ENCODE peak calls at places on chromosomes 5 and 9, in six cellular contexts. R is hepatocyte, L is HCT116, P is GM23338, V is MM.1S, G is neural progenitor cell. E is an unnamed sample.

GRCh38 chr9:134570726-134571325 is 70.8 kb upstream of the COL5A1 start:
- DNase-seq in P (no peak), G (no peak), R (peak), V (no peak), L (no peak), E (no peak)

GRCh38 chr9:109493648-109494047 is 4.5 kb downstream of the PTPN3 start:
- DNase-seq in R (no peak), V (no peak), G (no peak), L (no peak), P (peak), E (no peak)

GRCh38 chr5:76582252-76583162 is 40.7 kb downstream of the F2RL2 start:
- DNase-seq in P (no peak), V (peak), R (peak), L (no peak), G (no peak), E (peak)

GRCh38 chr9:20191239-20191840 is 402.5 kb upstream of the SLC24A2 start:
- DNase-seq in V (no peak), P (no peak), L (no peak), G (no peak), R (peak), E (peak)

GRCh38 chr9:34185778-34186551 is 7.1 kb downstream of the UBAP1 start:
- DNase-seq in L (peak), G (no peak), V (no peak), R (peak), P (no peak), E (peak)

GRCh38 chr5:138179277-138179857 is 455 bp downstream of the KIF20A start:
- DNase-seq in G (peak), R (peak), P (peak), V (peak), L (no peak), E (no peak)

GRCh38 chr9:98708933-98709911 is at the start of gene GABBR2:
- DNase-seq in L (no peak), R (peak), V (no peak), P (peak), G (peak), E (no peak)

GRCh38 chr5:472076-472655 is 29.2 kb downstream of the EXOC3 start:
- DNase-seq in G (no peak), V (no peak), L (no peak), P (no peak), R (peak), E (no peak)

GRCh38 chr5:152532714-152533113 is 127.6 kb upstream of the NMUR2 start:
- DNase-seq in P (peak), L (peak), V (peak), R (peak), G (peak), E (peak)

GRCh38 chr9:20391208-20391607 is 231.1 kb downstream of the MLLT3 start:
- DNase-seq in L (no peak), R (no peak), P (no peak), V (no peak), G (no peak), E (no peak)

GRCh38 chr5:179699640-179700298 is 1.0 kb downstream of the CANX start:
- DNase-seq in G (peak), R (peak), V (peak), P (peak), L (no peak), E (peak)

GRCh38 chr5:10503321-10503720 is 60.5 kb upstream of the ANKRD33B start:
- DNase-seq in R (no peak), G (no peak), V (no peak), L (no peak), P (no peak), E (no peak)

GRCh38 chr5:89213584-89213983 is 330.6 kb upstream of the MEF2C start:
- DNase-seq in P (no peak), G (no peak), V (no peak), L (no peak), R (peak), E (no peak)

GRCh38 chr5:150148408-150148927 is 7.2 kb downstream of the PDGFRB start:
- DNase-seq in G (no peak), P (no peak), V (no peak), L (no peak), R (no peak), E (peak)

GRCh38 chr5:180803181-180804128 is 849 bp upstream of the MGAT1 start:
- DNase-seq in P (peak), V (peak), L (no peak), R (peak), G (peak), E (no peak)

GRCh38 chr5:33180900-33181299 is 259.9 kb upstream of the TARS1 start:
- DNase-seq in V (no peak), R (no peak), L (peak), G (peak), P (peak), E (peak)

GRCh38 chr9:71683598-71684235 is 84.6 kb downstream of the CEMIP2 start:
- DNase-seq in V (no peak), P (peak), L (peak), R (peak), G (peak), E (peak)

GRCh38 chr9:91825422-91825821 is 124.6 kb downstream of the ROR2 start:
- DNase-seq in G (no peak), L (no peak), P (no peak), V (no peak), R (no peak), E (peak)

GRCh38 chr5:130992095-130992494 is 173.0 kb downstream of the HINT1 start:
- DNase-seq in L (no peak), P (no peak), G (no peak), V (no peak), R (peak), E (no peak)

GRCh38 chr5:14582797-14583137 is 1.2 kb downstream of the OTULINL start:
- DNase-seq in V (no peak), P (no peak), G (no peak), L (no peak), R (peak), E (peak)

GRCh38 chr5:25905646-25906045 is 1132.7 kb downstream of the CDH9 start:
- DNase-seq in R (no peak), L (no peak), G (no peak), V (no peak), P (no peak), E (no peak)

GRCh38 chr5:171845040-171845439 is 59.4 kb downstream of the SMIM23 start:
- DNase-seq in G (no peak), L (no peak), P (no peak), V (no peak), R (no peak), E (no peak)

GRCh38 chr5:171848487-171848886 is 62.9 kb downstream of the SMIM23 start:
- DNase-seq in V (no peak), L (no peak), G (no peak), R (no peak), P (no peak), E (no peak)

GRCh38 chr5:171848006-171848405 is 62.4 kb downstream of the SMIM23 start:
- DNase-seq in L (no peak), R (no peak), G (no peak), P (no peak), V (no peak), E (no peak)

GRCh38 chr5:171847026-171847425 is 61.4 kb downstream of the SMIM23 start:
- DNase-seq in G (no peak), L (no peak), R (no peak), P (no peak), V (no peak), E (no peak)

DNA sequence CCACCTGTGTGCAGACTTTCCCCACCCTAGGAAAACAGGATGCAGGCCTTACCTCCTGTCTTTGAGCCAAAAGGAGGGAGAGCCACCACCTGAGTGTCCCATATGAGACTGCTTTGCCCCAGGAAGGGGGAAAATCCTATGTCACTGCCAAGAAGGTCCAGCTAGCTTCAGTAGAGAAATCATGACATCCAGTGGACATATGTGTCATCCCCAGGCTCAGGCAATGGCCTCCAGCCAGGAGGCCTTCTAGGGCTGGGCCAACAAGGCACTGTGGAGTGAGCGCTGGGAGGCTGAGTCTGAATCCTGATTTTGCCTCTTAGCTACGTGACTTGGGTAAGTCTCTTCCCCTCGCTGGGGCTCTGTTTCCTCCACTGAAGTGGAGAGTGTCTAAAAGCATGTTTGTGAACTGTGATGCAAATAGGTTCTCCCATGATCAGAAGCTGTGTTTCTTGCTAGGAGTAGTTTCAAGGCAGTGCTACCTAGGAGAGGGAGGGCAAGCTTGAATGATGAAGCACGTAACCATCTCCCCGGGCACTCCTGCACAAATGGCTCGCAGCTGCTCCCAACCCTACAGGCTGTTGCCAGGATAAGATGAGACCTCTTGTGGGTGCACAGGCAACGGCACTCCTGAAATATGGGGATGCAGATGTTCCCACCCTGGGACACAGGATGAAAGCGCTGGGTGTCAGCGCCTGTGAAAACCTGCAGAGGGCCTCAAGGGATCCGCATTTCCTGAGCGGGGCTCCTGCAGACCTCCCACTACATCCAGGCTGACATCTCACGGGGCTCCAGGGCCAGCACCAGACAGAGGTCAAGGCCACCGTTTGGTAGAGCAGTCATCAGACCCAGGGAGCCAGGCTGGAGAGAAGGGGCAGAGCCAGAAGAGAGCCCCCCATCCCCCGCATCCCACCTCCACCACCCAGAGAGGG is 60.5 kb downstream of the SMIM23 start:
- DNase-seq in V (no peak), G (peak), L (no peak), R (peak), P (no peak), E (peak)
- TF ChIP-seq CTCF in V (no peak), G (peak), L (no peak), R (peak), P (no peak), E (peak)

GRCh38 chr9:121773954-121774714 is 122.7 kb downstream of the DAB2IP start:
- DNase-seq in G (no peak), L (no peak), P (no peak), V (no peak), R (no peak), E (no peak)

GRCh38 chr9:121778252-121779225 is 127.1 kb downstream of the DAB2IP start:
- DNase-seq in P (no peak), R (no peak), L (no peak), V (no peak), G (no peak), E (no peak)

GRCh38 chr9:121776739-121777637 is 125.6 kb downstream of the DAB2IP start:
- DNase-seq in P (no peak), G (no peak), L (no peak), V (no peak), R (no peak), E (no peak)

GRCh38 chr9:121774715-121775613 is 123.5 kb downstream of the DAB2IP start:
- DNase-seq in P (no peak), R (no peak), G (no peak), V (no peak), L (no peak), E (no peak)

GRCh38 chr9:121776009-121776738 is 124.7 kb downstream of the DAB2IP start:
- DNase-seq in V (no peak), L (no peak), R (no peak), G (no peak), P (no peak), E (no peak)
- TF ChIP-seq EZH2phosphoT487 in V (no peak), L (no peak), R (no peak), G (no peak), P (no peak), E (no peak)

GRCh38 chr5:77845273-77845646 is 69.1 kb upstream of the TBCA start:
- DNase-seq in V (no peak), L (no peak), R (no peak), P (no peak), G (no peak), E (no peak)

GRCh38 chr5:77843570-77844407 is 67.7 kb upstream of the TBCA start:
- DNase-seq in L (no peak), R (peak), V (no peak), P (peak), G (peak), E (no peak)

GRCh38 chr5:77846422-77847128 is 70.4 kb upstream of the TBCA start:
- DNase-seq in L (no peak), P (peak), R (no peak), G (peak), V (no peak), E (no peak)

GRCh38 chr5:77842247-77842646 is 66.1 kb upstream of the TBCA start:
- DNase-seq in R (no peak), V (no peak), P (no peak), G (no peak), L (no peak), E (no peak)

DNA sequence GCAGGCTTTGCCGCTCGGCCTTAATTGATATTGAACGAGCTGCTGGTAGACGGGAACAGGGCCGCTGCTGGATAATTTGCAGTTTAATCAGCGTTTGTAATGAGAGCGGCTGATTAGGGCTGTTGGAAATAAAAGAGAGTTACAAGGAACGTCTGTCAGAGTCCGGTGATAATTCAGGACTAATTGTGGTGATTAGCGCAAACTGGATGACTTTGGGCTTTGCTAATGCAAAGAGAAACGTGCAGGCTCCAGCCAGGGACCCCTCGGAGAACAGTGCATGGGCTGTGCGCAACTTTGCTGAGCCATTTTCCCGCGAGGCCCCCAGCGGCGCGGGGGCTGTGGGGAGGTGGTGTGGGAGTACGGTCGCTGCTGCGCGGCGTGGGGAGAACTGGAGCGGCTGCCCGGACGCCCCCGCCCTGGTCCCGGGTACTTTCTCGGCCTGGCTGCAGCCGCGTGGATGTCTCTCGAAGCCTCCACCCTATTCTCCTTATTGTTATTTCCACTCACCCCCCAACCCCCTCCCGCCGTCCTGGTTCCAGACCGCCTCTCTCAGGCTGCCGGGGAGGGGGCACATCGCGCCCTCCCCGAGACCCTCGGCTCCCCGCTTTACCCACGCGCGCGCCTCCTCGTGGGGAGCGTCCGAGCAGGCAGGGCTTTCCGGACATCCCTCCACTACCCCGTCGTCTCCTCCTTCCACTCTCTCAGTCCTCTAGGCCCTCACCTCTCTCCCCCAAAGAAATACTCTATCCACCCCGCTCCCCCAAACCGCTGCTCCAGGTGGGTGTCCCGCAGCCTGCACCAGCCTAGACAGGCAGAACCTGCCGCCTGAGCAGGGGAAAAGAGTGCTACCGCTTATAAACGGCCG is 68.5 kb upstream of the TBCA start:
- DNase-seq in R (no peak), V (no peak), P (peak), L (no peak), G (peak), E (no peak)
- TF ChIP-seq EZH2 in R (no peak), V (no peak), P (peak), L (no peak), G (peak), E (no peak)

GRCh38 chr9:105413486-105414068 is 34.3 kb upstream of the FSD1L start:
- DNase-seq in L (peak), R (peak), P (peak), V (no peak), G (peak), E (peak)
- TF ChIP-seq CTCF in L (peak), R (peak), P (peak), V (no peak), G (peak), E (peak)

GRCh38 chr9:131447600-131447999 is 53.7 kb downstream of the PRRC2B start:
- DNase-seq in V (no peak), L (no peak), R (no peak), P (no peak), G (no peak), E (no peak)

GRCh38 chr9:131448818-131449217 is 53.9 kb upstream of the POMT1 start:
- DNase-seq in P (no peak), R (no peak), V (no peak), L (no peak), G (no peak), E (no peak)

GRCh38 chr9:131447148-131447547 is 53.3 kb downstream of the PRRC2B start:
- DNase-seq in G (no peak), L (no peak), P (no peak), R (no peak), V (no peak), E (no peak)

GRCh38 chr9:131446276-131446675 is 52.4 kb downstream of the PRRC2B start:
- DNase-seq in P (no peak), V (no peak), G (no peak), L (no peak), R (no peak), E (no peak)

DNA sequence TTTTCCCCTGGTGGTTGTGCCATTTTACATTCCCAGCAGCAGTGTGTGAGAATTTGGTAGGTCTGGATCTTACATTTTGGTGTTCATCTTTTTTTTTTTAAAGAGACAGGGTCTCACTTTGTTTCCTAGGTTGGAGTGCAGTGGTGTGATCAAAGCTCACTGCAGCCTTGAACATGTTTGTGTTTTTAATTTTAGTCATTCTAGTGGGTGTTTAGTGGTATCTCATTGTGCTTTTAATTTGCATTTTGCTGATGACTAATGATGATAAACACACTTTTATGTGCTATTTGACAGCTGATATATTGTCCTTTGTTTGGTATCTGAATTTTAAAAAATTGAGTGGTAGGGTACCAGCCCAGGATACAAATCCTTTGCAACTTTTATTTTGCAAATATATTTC is 53.4 kb upstream of the POMT1 start:
- DNase-seq in G (no peak), V (no peak), P (no peak), L (no peak), R (no peak), E (no peak)
- TF ChIP-seq EZH2phosphoT487 in G (no peak), V (no peak), P (no peak), L (no peak), R (no peak), E (no peak)

GRCh38 chr9:95349109-95350038 is 31.9 kb upstream of the FANCC start:
- DNase-seq in V (no peak), L (no peak), R (peak), P (peak), G (peak), E (no peak)
- TF ChIP-seq EZH2 in V (no peak), L (no peak), R (peak), P (peak), G (peak), E (no peak)

GRCh38 chr9:125757834-125758233 is 10.7 kb downstream of the PBX3 start:
- DNase-seq in P (no peak), L (no peak), G (no peak), R (no peak), V (no peak), E (no peak)

GRCh38 chr9:125761685-125762084 is 14.5 kb downstream of the PBX3 start:
- DNase-seq in R (no peak), P (no peak), G (no peak), V (no peak), L (no peak), E (no peak)

GRCh38 chr9:125759812-125760134 is 12.6 kb downstream of the PBX3 start:
- DNase-seq in V (no peak), G (peak), L (no peak), R (no peak), P (peak), E (no peak)

GRCh38 chr9:125760537-125760936 is 13.4 kb downstream of the PBX3 start:
- DNase-seq in P (no peak), R (no peak), V (no peak), G (no peak), L (no peak), E (no peak)

GRCh38 chr9:125758986-125759811 is 12.0 kb downstream of the PBX3 start:
- DNase-seq in P (peak), R (no peak), G (peak), V (no peak), L (no peak), E (peak)
- TF ChIP-seq CTCF in P (no peak), R (no peak), G (no peak), V (no peak), L (no peak), E (no peak)

GRCh38 chr9:14342746-14343145 is 28.8 kb upstream of the NFIB start:
- DNase-seq in L (no peak), P (no peak), V (no peak), G (no peak), R (no peak), E (no peak)

GRCh38 chr9:14345586-14346237 is 31.8 kb upstream of the NFIB start:
- DNase-seq in P (peak), G (peak), V (no peak), R (no peak), L (no peak), E (no peak)

GRCh38 chr9:14344846-14345585 is 31.1 kb upstream of the NFIB start:
- DNase-seq in V (no peak), L (no peak), P (peak), G (peak), R (no peak), E (no peak)

GRCh38 chr9:14343236-14343947 is 29.5 kb upstream of the NFIB start:
- DNase-seq in G (no peak), R (no peak), L (no peak), V (no peak), P (no peak), E (no peak)

GRCh38 chr9:14343948-14344547 is 30.1 kb upstream of the NFIB start:
- DNase-seq in G (peak), P (peak), L (no peak), V (no peak), R (no peak), E (no peak)
- TF ChIP-seq EZH2phosphoT487 in G (no peak), P (no peak), L (no peak), V (no peak), R (no peak), E (no peak)

DNA sequence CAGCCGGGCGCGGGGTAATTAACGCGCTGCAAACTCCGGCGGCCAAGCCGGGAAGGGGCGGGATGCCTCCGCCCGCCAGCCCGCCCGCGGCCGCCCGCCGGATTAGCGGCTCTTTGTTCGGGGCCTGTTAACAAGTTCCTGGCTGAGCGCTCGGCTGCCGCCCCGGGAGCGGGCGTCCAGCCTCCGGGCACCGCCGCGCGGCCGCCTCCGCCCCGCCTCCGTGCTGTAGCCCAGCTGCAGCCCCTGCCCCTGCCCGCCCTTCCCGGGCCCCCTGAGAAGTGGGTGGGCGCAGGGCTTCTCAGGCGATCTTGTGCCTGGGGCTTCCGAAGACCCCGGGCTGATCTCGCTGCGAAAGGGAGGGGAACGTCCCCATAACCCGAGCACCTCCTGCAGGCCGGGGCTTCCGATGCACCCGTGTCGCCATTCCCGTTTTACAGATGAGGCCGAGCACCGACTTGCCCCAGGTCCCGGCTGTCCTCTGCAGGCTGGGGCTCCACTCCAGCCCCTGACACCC is 7.6 kb downstream of the UNC5A start:
- DNase-seq in P (peak), V (no peak), L (no peak), R (peak), G (peak), E (peak)
- TF ChIP-seq EZH2 in P (no peak), V (no peak), L (no peak), R (no peak), G (peak), E (peak)